ENCODE peak calls at places on chromosomes 3 and 15, in ten cellular contexts. J is NCI-H460, K is Right ventricle myocardium superior, H is mesendoderm, X is nephron progenitor cell, Y is HS-5, O is HTR-8/SVneo, E is keratinocyte, R is anterior cingulate cortex, B is AG08395. M is an unnamed sample.
A peak's percentile ranks its signal among the peaks of the same experiment; 100 is the strongest.

GRCh38 chr15:68372291-68372811 is 59.6 kb downstream of the ITGA11 start:
- DNase-seq in J (peak; percentile 4), K (peak; percentile 52), H (peak; percentile 75), X (peak; percentile 32), Y (no peak), O (peak; percentile 50), E (no peak), R (no peak), B (no peak), M (no peak)

GRCh38 chr15:78943692-78944091 is 1.2 kb downstream of the CTSH start:
- DNase-seq in J (no peak), K (no peak), H (peak; percentile 23), X (no peak), Y (no peak), O (no peak), E (no peak), R (no peak), B (no peak), M (no peak)

GRCh38 chr15:72961326-72961725 is 90.9 kb upstream of the NEO1 start:
- DNase-seq in J (no peak), K (no peak), H (no peak), X (no peak), Y (no peak), O (no peak), E (no peak), R (no peak), B (no peak), M (no peak)

GRCh38 chr3:120983841-120984240 is 75.8 kb downstream of the STXBP5L start:
- DNase-seq in J (no peak), K (no peak), H (peak; percentile 67), X (no peak), Y (no peak), O (no peak), E (no peak), R (no peak), B (no peak), M (no peak)

GRCh38 chr3:81307221-81307620 is 454.2 kb downstream of the GBE1 start:
- DNase-seq in J (no peak), K (no peak), H (no peak), X (no peak), Y (no peak), O (no peak), E (no peak), R (no peak), B (no peak), M (no peak)

GRCh38 chr3:56796202-56796601 is 5.5 kb downstream of the ARHGEF3 start:
- DNase-seq in J (no peak), K (no peak), H (no peak), X (no peak), Y (peak; percentile 45), O (no peak), E (no peak), R (no peak), B (peak; percentile 25), M (no peak)

GRCh38 chr3:179175358-179175757 is 27.2 kb downstream of the PIK3CA start:
- DNase-seq in J (no peak), K (no peak), H (no peak), X (no peak), Y (no peak), O (no peak), E (no peak), R (no peak), B (peak; percentile 29), M (no peak)

GRCh38 chr3:26293351-26293750 is 329.2 kb upstream of the LRRC3B start:
- DNase-seq in J (no peak), K (no peak), H (no peak), X (no peak), Y (no peak), O (no peak), E (no peak), R (no peak), B (no peak), M (no peak)

GRCh38 chr3:30719536-30719935 is 113.1 kb downstream of the TGFBR2 start:
- DNase-seq in J (no peak), K (no peak), H (no peak), X (no peak), Y (no peak), O (no peak), E (no peak), R (no peak), B (no peak), M (no peak)

GRCh38 chr3:126911162-126912026 is 71.5 kb upstream of the PLXNA1 start:
- DNase-seq in J (peak; percentile 12), K (peak; percentile 60), H (peak; percentile 90), X (no peak), Y (peak; percentile 98), O (peak; percentile 90), E (peak; percentile 98), R (peak; percentile 36), B (peak; percentile 95), M (peak; percentile 37)

GRCh38 chr3:142857056-142857455 is 31.8 kb downstream of the PCOLCE2 start:
- DNase-seq in J (peak; percentile 31), K (peak; percentile 81), H (peak; percentile 87), X (no peak), Y (no peak), O (peak; percentile 7), E (no peak), R (no peak), B (peak; percentile 6), M (peak; percentile 11)

GRCh38 chr15:95684126-95684525 is 646.4 kb upstream of the NR2F2 start:
- DNase-seq in J (no peak), K (no peak), H (no peak), X (no peak), Y (no peak), O (no peak), E (no peak), R (no peak), B (no peak), M (no peak)

M was measured in frontal cortex.